ENCODE peak calls at places on chromosomes 6 and 20, in four cellular contexts. C is A549, A is WTC11, P is K562. Q is an unnamed sample.

GRCh38 chr6:111813247-111814162 is 59.7 kb downstream of the FYN start:
- DNase-seq in C (no peak), A (no peak), P (no peak), Q (no peak)

GRCh38 chr20:61628901-61629300 is 376.8 kb downstream of the CDH4 start:
- DNase-seq in C (no peak), A (no peak), P (no peak), Q (no peak)

GRCh38 chr6:13664703-13665352 is 46.8 kb downstream of the RANBP9 start:
- DNase-seq in C (no peak), A (no peak), P (no peak), Q (peak; percentile 65)

GRCh38 chr6:168999392-168999791 is 254.3 kb downstream of the THBS2 start:
- DNase-seq in C (no peak), A (no peak), P (no peak), Q (no peak)

GRCh38 chr6:105207524-105208269 is 27.9 kb upstream of the POPDC3 start:
- DNase-seq in C (peak; percentile 12), A (no peak), P (no peak), Q (no peak)

GRCh38 chr6:42392871-42393270 is 58.9 kb downstream of the TRERF1 start:
- DNase-seq in C (no peak), A (no peak), P (no peak), Q (no peak)

GRCh38 chr6:152404936-152405595 is 232.1 kb downstream of the SYNE1 start:
- DNase-seq in C (peak; percentile 20), A (no peak), P (no peak), Q (no peak)

GRCh38 chr6:46927066-46927465 is 5.3 kb upstream of the ADGRF5 start:
- DNase-seq in C (peak; percentile 0), A (no peak), P (no peak), Q (no peak)

GRCh38 chr6:42970859-42971612 is 7.9 kb downstream of the PEX6 start:
- DNase-seq in C (peak; percentile 13), A (no peak), P (peak; percentile 80), Q (peak; percentile 32)

GRCh38 chr6:75735491-75736186 is 13.4 kb upstream of the MYO6 start:
- DNase-seq in C (peak; percentile 72), A (no peak), P (no peak), Q (peak; percentile 16)

GRCh38 chr6:18177566-18177965 is 22.3 kb downstream of the KDM1B start:
- DNase-seq in C (no peak), A (no peak), P (no peak), Q (no peak)

GRCh38 chr6:108837236-108837971 is 10.8 kb upstream of the ARMC2 start:
- DNase-seq in C (no peak), A (no peak), P (no peak), Q (no peak)

GRCh38 chr20:35571566-35571965 is 29.7 kb downstream of the ERGIC3 start:
- DNase-seq in C (no peak), A (no peak), P (no peak), Q (no peak)

GRCh38 chr6:10221186-10221585 is 193.7 kb downstream of the TFAP2A start:
- DNase-seq in C (no peak), A (no peak), P (no peak), Q (no peak)

GRCh38 chr6:158321960-158322359 is 9.7 kb downstream of the TULP4 start:
- DNase-seq in C (no peak), A (no peak), P (no peak), Q (no peak)

GRCh38 chr6:148999921-149000589 is 253.2 kb downstream of the UST start:
- DNase-seq in C (peak; percentile 29), A (no peak), P (no peak), Q (no peak)

GRCh38 chr20:48945840-48946514 is 24.5 kb downstream of the ARFGEF2 start:
- DNase-seq in C (peak; percentile 33), A (no peak), P (no peak), Q (no peak)

GRCh38 chr6:17971128-17972073 is 16.0 kb downstream of the KIF13A start:
- DNase-seq in C (peak; percentile 29), A (no peak), P (peak; percentile 91), Q (no peak)

GRCh38 chr6:47655719-47656595 is 42.4 kb upstream of the ADGRF4 start:
- DNase-seq in C (peak; percentile 33), A (peak; percentile 45), P (peak; percentile 77), Q (no peak)

GRCh38 chr6:72620866-72621242 is 1.0 kb upstream of the KCNQ5 start:
- DNase-seq in C (no peak), A (peak; percentile 14), P (no peak), Q (no peak)

GRCh38 chr6:5672581-5673011 is 334.1 kb downstream of the NRN1 start:
- DNase-seq in C (peak; percentile 25), A (no peak), P (peak; percentile 53), Q (no peak)

GRCh38 chr6:165746331-165746730 is 83.3 kb upstream of the PDE10A start:
- DNase-seq in C (no peak), A (no peak), P (no peak), Q (no peak)

GRCh38 chr20:7151666-7152065 is 384.2 kb downstream of the BMP2 start:
- DNase-seq in C (peak; percentile 3), A (no peak), P (no peak), Q (no peak)

GRCh38 chr6:107668826-107669474 is 155.2 kb downstream of the SCML4 start:
- DNase-seq in C (no peak), A (no peak), P (no peak), Q (no peak)

GRCh38 chr6:15987569-15987968 is 141.3 kb upstream of the MYLIP start:
- DNase-seq in C (no peak), A (no peak), P (peak; percentile 80), Q (no peak)

DNA sequence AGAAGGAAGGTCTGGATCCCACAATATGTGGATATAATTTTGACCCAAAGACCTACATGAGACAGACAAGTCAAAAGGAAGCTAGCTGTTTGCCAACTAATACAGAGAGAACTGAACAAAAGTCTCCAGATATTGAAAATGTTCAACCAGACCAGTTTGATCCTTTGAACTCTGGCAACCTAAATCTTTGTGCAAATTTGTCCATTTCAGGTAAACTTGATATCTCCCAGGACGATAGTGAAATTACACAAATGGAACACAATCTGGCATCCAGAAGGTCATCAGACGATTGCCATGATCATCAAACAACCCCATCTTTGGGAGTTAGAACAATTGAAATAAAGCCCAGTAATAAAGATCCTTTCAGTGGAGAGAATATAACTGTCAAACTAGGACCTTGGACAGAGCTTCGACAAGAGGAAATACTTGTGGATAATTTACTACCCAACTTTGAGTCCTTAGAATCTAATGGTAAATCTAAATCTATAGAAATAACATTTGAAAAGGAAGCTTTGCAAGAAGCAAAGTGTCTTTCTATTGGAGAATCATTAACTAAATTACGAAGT is 41.9 kb upstream of the SDHAF4 start:
- DNase-seq in C (no peak), A (no peak), P (no peak), Q (no peak)
- TF ChIP-seq MAX in C (no peak), A (no peak), P (no peak), Q (no peak)

GRCh38 chr6:116390571-116390970 is 19.8 kb downstream of the DSE start:
- DNase-seq in C (no peak), A (no peak), P (no peak), Q (no peak)
- TF ChIP-seq HMGXB4 in C (no peak), A (no peak), P (no peak), Q (no peak)

DNA sequence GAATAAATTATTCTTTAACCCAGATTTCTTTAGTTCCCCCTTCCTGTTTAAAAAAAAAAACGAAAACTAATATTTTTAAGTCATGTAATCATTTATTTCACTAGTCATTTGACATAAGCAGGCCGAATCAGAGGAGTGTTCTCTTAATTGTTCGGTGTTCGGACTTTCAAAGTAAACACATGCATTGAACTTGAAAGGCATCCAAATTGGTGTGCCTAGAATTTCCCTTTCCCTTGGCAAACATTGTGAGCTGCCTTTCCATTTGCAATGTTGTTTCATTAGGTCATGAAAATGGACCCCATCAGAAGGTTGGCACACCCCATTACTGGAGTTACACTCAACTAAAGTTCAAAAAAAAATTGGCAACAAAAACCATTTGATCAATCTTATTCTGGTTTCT is 283.0 kb upstream of the MARCKS start:
- DNase-seq in C (no peak), A (no peak), P (no peak), Q (peak; percentile 27)
- TF ChIP-seq MAX in C (no peak), A (no peak), P (no peak), Q (no peak)

DNA sequence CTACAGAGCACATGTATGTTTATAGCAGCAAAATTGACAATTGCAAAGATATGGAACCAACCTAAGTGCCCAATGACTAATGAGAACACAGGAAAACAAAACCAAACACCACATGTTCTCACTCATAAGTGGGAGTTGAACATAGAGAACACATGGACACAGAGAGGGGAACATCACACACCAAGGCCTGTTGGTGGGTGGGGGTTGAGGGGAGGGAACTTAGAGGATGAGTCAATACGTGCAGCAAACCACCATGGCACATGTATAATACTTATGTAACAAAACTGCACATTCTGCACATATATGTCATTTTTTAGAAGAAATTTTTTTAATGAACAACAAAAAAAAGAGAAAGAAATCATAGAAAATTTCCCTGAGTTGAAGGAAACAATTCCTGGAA is 3.9 kb downstream of the EPM2A start:
- DNase-seq in C (no peak), A (no peak), P (peak; percentile 32), Q (no peak)
- TF ChIP-seq HMGXB4 in C (no peak), A (no peak), P (no peak), Q (no peak)

GRCh38 chr20:58128635-58129625 is 99.5 kb downstream of the ANKRD60 start:
- DNase-seq in C (no peak), A (no peak), P (no peak), Q (no peak)
- TF ChIP-seq MAX in C (no peak), A (no peak), P (no peak), Q (no peak)

Q was measured in HepG2.